ENCODE peak calls at places on chromosomes 2 and 18, in eight cellular contexts. S, C, V, Z, N, W, F and H are unnamed samples.

GRCh38 chr2:234373060-234373459 is 123.8 kb downstream of the ARL4C start:
- DNase-seq in S (no peak), C (no peak), V (no peak), Z (no peak), N (peak; percentile 34), W (no peak), F (no peak), H (no peak)

GRCh38 chr2:112714331-112714730 is 6.5 kb upstream of the NT5DC4 start:
- DNase-seq in S (no peak), C (no peak), V (no peak), Z (no peak), N (no peak), W (no peak), F (no peak), H (no peak)

GRCh38 chr2:152098033-152098797 is 629 bp downstream of the CACNB4 start:
- DNase-seq in S (no peak), C (peak; percentile 46), V (peak; percentile 45), Z (peak; percentile 71), N (peak; percentile 6), W (no peak), F (no peak), H (peak; percentile 80)

GRCh38 chr2:207283356-207283755 is 117.6 kb upstream of the KLF7 start:
- DNase-seq in S (peak; percentile 77), C (peak; percentile 23), V (no peak), Z (no peak), N (peak; percentile 10), W (no peak), F (no peak), H (no peak)

GRCh38 chr18:73645175-73645715 is 502.4 kb downstream of the FBXO15 start:
- DNase-seq in S (no peak), C (no peak), V (no peak), Z (no peak), N (peak; percentile 23), W (no peak), F (no peak), H (no peak)

GRCh38 chr2:181310967-181311366 is 146.2 kb upstream of the ITGA4 start:
- DNase-seq in S (no peak), C (no peak), V (no peak), Z (no peak), N (no peak), W (no peak), F (no peak), H (no peak)

GRCh38 chr2:178473931-178474330 is 4.5 kb downstream of the FKBP7 start:
- DNase-seq in S (no peak), C (no peak), V (no peak), Z (no peak), N (no peak), W (no peak), F (no peak), H (no peak)

GRCh38 chr2:121479882-121480522 is 50.7 kb upstream of the RNU4ATAC start:
- DNase-seq in S (peak; percentile 44), C (no peak), V (no peak), Z (no peak), N (peak; percentile 48), W (no peak), F (no peak), H (no peak)

GRCh38 chr2:117921520-117921919 is 92.3 kb downstream of the CCDC93 start:
- DNase-seq in S (no peak), C (no peak), V (no peak), Z (no peak), N (no peak), W (no peak), F (no peak), H (no peak)

GRCh38 chr2:85787282-85787980 is 33.6 kb downstream of the ATOH8 start:
- DNase-seq in S (no peak), C (no peak), V (no peak), Z (peak; percentile 47), N (no peak), W (no peak), F (no peak), H (no peak)

GRCh38 chr2:75587954-75588587 is 27.3 kb upstream of the EVA1A start:
- DNase-seq in S (no peak), C (no peak), V (no peak), Z (no peak), N (peak; percentile 57), W (no peak), F (no peak), H (no peak)

GRCh38 chr18:55351220-55351619 is 236.8 kb downstream of the TCF4 start:
- DNase-seq in S (peak; percentile 54), C (no peak), V (no peak), Z (no peak), N (no peak), W (no peak), F (no peak), H (no peak)

GRCh38 chr2:121260370-121261154 is 24.4 kb downstream of the TFCP2L1 start:
- DNase-seq in S (no peak), C (peak; percentile 18), V (no peak), Z (no peak), N (no peak), W (no peak), F (no peak), H (no peak)

GRCh38 chr2:191320881-191321280 is 75.7 kb downstream of the MYO1B start:
- DNase-seq in S (no peak), C (no peak), V (no peak), Z (no peak), N (no peak), W (no peak), F (no peak), H (no peak)
- H3K4me1 ChIP-seq in S (peaks cover 21% of the 10 kb centered on the region), C (peaks cover 7% of the 10 kb centered on the region), V (peaks cover 42% of the 10 kb centered on the region), Z (peaks cover 12% of the 10 kb centered on the region), N (peaks cover 58% of the 10 kb centered on the region), W (peaks cover 12% of the 10 kb centered on the region), F (peaks cover 2% of the 10 kb centered on the region), H (peaks cover 15% of the 10 kb centered on the region)

DNA sequence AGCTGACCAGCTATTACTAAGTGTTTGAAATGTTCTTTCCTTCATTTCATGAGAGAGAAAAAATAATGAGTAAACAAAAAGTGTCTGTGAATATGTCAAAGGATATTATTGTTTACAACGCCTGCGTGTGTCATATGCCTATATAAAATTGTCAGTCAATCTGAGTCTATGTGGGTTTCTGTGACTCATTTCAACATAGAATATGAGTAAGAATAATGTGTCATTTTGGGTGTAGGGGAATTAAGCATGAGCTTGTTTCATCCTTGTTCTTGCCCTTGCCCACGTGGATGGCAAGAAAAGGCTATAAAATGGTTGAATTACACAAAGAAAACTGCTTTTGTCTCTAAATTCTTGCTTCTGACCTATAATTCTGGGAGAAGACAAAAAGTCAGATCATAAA is 466.0 kb downstream of the PTH2R start:
- DNase-seq in S (no peak), C (no peak), V (no peak), Z (no peak), N (peak; percentile 26), W (no peak), F (no peak), H (no peak)
- H3K27ac ChIP-seq in S (no peak overlapping the region), C (no peak overlapping the region), V (no peak overlapping the region), Z (no peak overlapping the region), N (no peak overlapping the region), W (no peak overlapping the region), F (no peak overlapping the region), H (no peak overlapping the region)

DNA sequence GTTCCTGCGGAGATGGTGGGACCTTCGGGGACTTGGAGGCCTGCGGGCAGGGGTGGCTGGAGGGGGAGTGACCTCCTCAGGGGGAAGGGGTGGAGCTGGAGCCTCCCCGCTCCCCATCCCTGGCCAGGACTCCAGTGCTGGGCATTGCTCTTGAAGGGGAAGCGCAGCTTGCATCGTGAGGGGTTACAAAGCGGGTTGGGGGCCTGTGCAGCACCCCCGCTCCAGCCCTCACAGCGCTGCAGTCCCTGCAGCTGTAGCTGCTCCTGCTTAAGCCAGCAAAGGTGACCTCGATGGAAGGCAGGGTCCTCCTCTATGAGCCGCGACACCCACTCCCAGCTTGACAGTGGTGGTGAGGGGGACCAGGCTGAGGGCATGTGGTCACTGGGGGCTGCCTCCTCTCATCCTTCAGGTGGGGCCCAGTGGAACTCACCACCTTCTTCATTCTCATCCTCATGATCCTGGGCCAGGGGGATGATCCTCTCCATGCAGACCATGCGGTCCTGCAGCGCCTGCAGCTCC is 36.7 kb upstream of the ANKRD62 start:
- DNase-seq in S (no peak), C (no peak), V (no peak), Z (peak; percentile 33), N (no peak), W (no peak), F (no peak), H (no peak)
- H3K4me1 ChIP-seq in S (no peaks in the 10 kb centered on the region), C (no peaks in the 10 kb centered on the region), V (no peaks in the 10 kb centered on the region), Z (no peaks in the 10 kb centered on the region), N (no peaks in the 10 kb centered on the region), W (no peaks in the 10 kb centered on the region), F (no peaks in the 10 kb centered on the region), H (no peaks in the 10 kb centered on the region)

DNA sequence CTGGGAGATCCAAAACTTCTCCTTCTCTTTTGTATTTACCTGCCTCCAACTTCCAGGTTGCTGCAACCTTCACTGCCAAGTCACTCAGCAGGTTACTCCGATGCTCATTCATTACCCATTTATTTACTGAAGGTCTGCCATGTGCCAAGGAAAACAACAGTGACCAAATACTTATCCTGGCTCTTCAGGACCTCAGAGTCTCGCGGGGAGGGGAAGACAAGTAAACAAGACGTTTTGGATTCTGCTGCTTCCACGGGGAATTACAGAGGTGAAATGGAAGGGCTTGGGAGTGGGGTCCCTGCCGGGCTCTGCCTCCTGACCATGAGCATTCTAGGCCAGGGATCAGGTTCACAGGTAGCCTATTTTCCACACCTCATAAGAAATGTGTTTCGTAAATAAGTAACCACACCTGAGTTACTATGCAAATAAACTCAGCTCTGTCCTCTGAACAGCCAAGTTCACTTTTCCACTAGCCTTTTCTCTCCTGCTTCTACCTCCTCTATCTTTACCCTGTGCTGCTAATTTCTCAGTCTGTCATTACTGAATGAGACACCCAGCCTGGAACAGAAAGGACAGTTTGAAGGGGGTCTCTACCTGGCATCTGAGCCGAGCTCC is 68.1 kb downstream of the CLHC1 start:
- DNase-seq in S (peak; percentile 44), C (no peak), V (no peak), Z (no peak), N (no peak), W (no peak), F (no peak), H (no peak)
- H3K27ac ChIP-seq in S (no peak overlapping the region), C (no peak overlapping the region), V (no peak overlapping the region), Z (peak overlapping the region; percentile 81), N (no peak overlapping the region), W (no peak overlapping the region), F (peak overlapping the region; percentile 35), H (peak overlapping the region; percentile 65)